ENCODE peak calls at places on chromosomes 2 and 18, in eight cellular contexts. B, E, J, T, D, U, W and C are unnamed samples.

GRCh38 chr2:109128466-109129355 is at the start of gene SH3RF3:
- DNase-seq in T (peak; percentile 56), D (peak; percentile 63), W (peak; percentile 70), B (peak; percentile 69), U (peak; percentile 29), J (peak; percentile 68), E (peak; percentile 86), C (peak; percentile 89)

GRCh38 chr2:45104429-45104828 is 95.2 kb upstream of the SIX2 start:
- DNase-seq in D (no peak), U (no peak), T (no peak), E (no peak), J (no peak), W (no peak), B (no peak), C (no peak)

GRCh38 chr2:142868281-142868762 is 9.1 kb upstream of the KYNU start:
- DNase-seq in T (peak; percentile 80), J (no peak), B (no peak), D (peak; percentile 42), W (peak; percentile 42), E (peak; percentile 81), U (no peak), C (peak; percentile 85)

GRCh38 chr2:229610871-229611270 is 103.5 kb downstream of the DNER start:
- DNase-seq in B (peak; percentile 84), U (no peak), T (no peak), W (no peak), D (peak; percentile 16), E (no peak), J (no peak), C (no peak)

GRCh38 chr2:196535742-196536141 is 103.8 kb upstream of the CCDC150 start:
- DNase-seq in W (no peak), U (no peak), T (no peak), E (no peak), D (no peak), B (no peak), J (no peak), C (no peak)

GRCh38 chr2:147181351-147182029 is 663.3 kb upstream of the ACVR2A start:
- DNase-seq in E (no peak), B (no peak), J (no peak), T (no peak), D (no peak), U (no peak), W (no peak), C (no peak)

GRCh38 chr18:34807106-34807796 is 97.2 kb downstream of the DTNA start:
- DNase-seq in T (no peak), U (no peak), E (no peak), W (no peak), B (no peak), D (no peak), J (peak; percentile 6), C (no peak)

GRCh38 chr2:80256396-80257167 is 48.0 kb downstream of the LRRTM1 start:
- DNase-seq in W (no peak), E (no peak), D (peak; percentile 32), J (peak; percentile 55), B (peak; percentile 10), T (no peak), U (no peak), C (no peak)

GRCh38 chr2:223925106-223925505 is 20.0 kb downstream of the WDFY1 start:
- DNase-seq in D (peak; percentile 75), E (no peak), B (no peak), J (no peak), W (no peak), U (no peak), T (no peak), C (no peak)

GRCh38 chr2:201357216-201357615 is at the start of gene FLACC1:
- DNase-seq in J (peak; percentile 65), W (no peak), T (no peak), B (peak; percentile 61), U (no peak), D (peak; percentile 82), E (no peak), C (no peak)

GRCh38 chr2:181190711-181191110 is 210.3 kb downstream of the UBE2E3 start:
- DNase-seq in E (no peak), W (no peak), U (no peak), T (no peak), D (peak; percentile 11), B (no peak), J (peak; percentile 13), C (no peak)

GRCh38 chr2:208545398-208546042 is 138.9 kb downstream of the PTH2R start:
- DNase-seq in T (peak; percentile 44), U (no peak), D (no peak), W (no peak), B (no peak), J (peak; percentile 47), E (no peak), C (no peak)

GRCh38 chr2:9091819-9092218 is 88.3 kb upstream of the MBOAT2 start:
- DNase-seq in B (peak; percentile 36), J (no peak), E (no peak), W (no peak), U (no peak), D (peak; percentile 20), T (no peak), C (no peak)

GRCh38 chr2:9473308-9473984 is 905 bp upstream of the IAH1 start:
- DNase-seq in B (no peak), E (no peak), U (no peak), J (peak; percentile 31), W (no peak), T (peak; percentile 58), D (no peak), C (no peak)

GRCh38 chr18:76960528-76961035 is 138.2 kb downstream of the ZNF236 start:
- DNase-seq in B (no peak), T (no peak), W (no peak), U (no peak), J (peak; percentile 52), D (no peak), E (no peak), C (no peak)

GRCh38 chr18:39453882-39454281 is 1888.3 kb upstream of the CELF4 start:
- DNase-seq in D (peak; percentile 62), E (no peak), B (peak; percentile 66), T (no peak), W (no peak), J (no peak), U (no peak), C (no peak)
- H3K4me3 ChIP-seq in D (no peak overlapping the region), E (no peak overlapping the region), B (peak overlapping the region; percentile 31), T (no peak overlapping the region), W (no peak overlapping the region), J (no peak overlapping the region), U (no peak overlapping the region), C (no peak overlapping the region)

GRCh38 chr2:88622307-88622706 is 5.0 kb downstream of the EIF2AK3 start:
- DNase-seq in T (no peak), E (no peak), B (no peak), W (no peak), U (no peak), J (no peak), D (no peak), C (no peak)

GRCh38 chr2:88621432-88621831 is 5.8 kb downstream of the EIF2AK3 start:
- DNase-seq in U (no peak), B (no peak), T (no peak), J (no peak), E (no peak), W (no peak), D (no peak), C (no peak)

GRCh38 chr2:88626171-88627054 is 851 bp downstream of the EIF2AK3 start:
- DNase-seq in B (no peak), T (peak; percentile 71), E (no peak), W (peak; percentile 43), U (peak; percentile 61), D (peak; percentile 33), J (peak; percentile 69), C (peak; percentile 86)

GRCh38 chr2:88627055-88627855 is at the start of gene EIF2AK3:
- DNase-seq in U (peak; percentile 91), T (peak; percentile 99), E (peak; percentile 100), J (peak; percentile 100), D (peak; percentile 100), B (peak; percentile 100), W (peak; percentile 98), C (peak; percentile 99)

DNA sequence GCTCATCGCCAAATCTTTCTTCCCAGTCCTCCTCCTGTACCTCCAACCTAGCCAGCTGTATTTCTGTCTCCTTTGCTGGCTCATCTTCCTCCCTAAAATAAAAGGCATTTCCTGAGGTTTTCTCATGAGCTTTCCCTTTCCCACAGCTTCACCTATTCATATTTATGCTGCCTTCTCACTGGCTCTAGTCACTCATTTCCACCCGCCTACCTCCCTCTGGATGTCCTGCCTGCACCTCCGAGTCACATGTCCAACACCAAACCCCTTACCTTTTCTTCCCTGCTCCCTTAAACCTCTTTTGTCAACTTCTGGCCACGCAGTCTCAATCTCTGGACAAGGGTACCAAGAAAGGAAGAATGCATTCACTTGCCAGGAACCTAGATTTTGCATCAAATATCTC is 2.8 kb downstream of the EIF2AK3 start:
- DNase-seq in E (no peak), U (no peak), D (no peak), J (no peak), W (no peak), T (no peak), B (no peak), C (no peak)
- H3K4me3 ChIP-seq in E (no peak overlapping the region), U (no peak overlapping the region), D (peak overlapping the region; percentile 66), J (no peak overlapping the region), W (no peak overlapping the region), T (no peak overlapping the region), B (no peak overlapping the region), C (no peak overlapping the region)

GRCh38 chr2:206276169-206276927 is 1.9 kb downstream of the ZDBF2 start:
- DNase-seq in E (no peak), J (peak; percentile 27), W (no peak), B (no peak), T (no peak), U (no peak), D (no peak), C (no peak)
- H3K4me3 ChIP-seq in E (peak overlapping the region; percentile 86), J (peak overlapping the region; percentile 93), W (peak overlapping the region; percentile 70), B (no peak overlapping the region), T (no peak overlapping the region), U (peak overlapping the region; percentile 48), D (peak overlapping the region; percentile 73), C (no peak overlapping the region)

GRCh38 chr18:8952796-8953760 is 149.4 kb upstream of the NDUFV2 start:
- DNase-seq in J (no peak), E (no peak), U (no peak), T (no peak), B (peak; percentile 77), D (peak; percentile 86), W (no peak), C (peak; percentile 27)

GRCh38 chr18:8948471-8949149 is 153.9 kb upstream of the NDUFV2 start:
- DNase-seq in B (peak; percentile 97), U (no peak), J (no peak), E (no peak), W (no peak), D (peak; percentile 89), T (no peak), C (no peak)

GRCh38 chr18:8952174-8952573 is 150.3 kb upstream of the NDUFV2 start:
- DNase-seq in E (no peak), B (no peak), J (no peak), W (no peak), T (no peak), D (no peak), U (no peak), C (no peak)

GRCh38 chr18:8949206-8949605 is 153.3 kb upstream of the NDUFV2 start:
- DNase-seq in B (peak; percentile 57), U (no peak), T (no peak), E (no peak), D (no peak), J (no peak), W (no peak), C (no peak)

DNA sequence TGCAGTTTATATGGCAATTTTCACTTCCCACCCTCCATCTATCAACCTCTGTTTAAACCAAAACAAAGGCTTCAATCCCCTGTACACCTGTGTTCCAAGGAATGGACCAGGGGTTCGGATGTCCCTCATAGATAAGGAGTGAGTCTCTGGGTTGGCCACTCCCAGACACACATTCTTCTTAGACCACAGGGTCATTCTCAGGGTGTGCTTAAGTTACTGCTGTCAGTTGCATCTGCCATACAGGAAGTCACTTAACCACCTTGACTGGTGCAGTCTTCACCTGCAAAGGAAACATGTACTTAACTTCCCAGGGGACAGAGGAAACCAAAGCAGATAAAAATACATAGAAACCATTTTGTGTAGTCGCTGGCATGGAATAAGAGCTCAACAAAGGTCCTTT is 151.0 kb upstream of the NDUFV2 start:
- DNase-seq in T (no peak), J (no peak), B (no peak), E (no peak), D (no peak), W (no peak), U (no peak), C (no peak)
- H3K4me3 ChIP-seq in T (no peak overlapping the region), J (no peak overlapping the region), B (no peak overlapping the region), E (no peak overlapping the region), D (no peak overlapping the region), W (no peak overlapping the region), U (no peak overlapping the region), C (no peak overlapping the region)